ENCODE peak calls at places on chromosomes 4 and X, in nine cellular contexts. I is endodermal cell, R is A673, E is colonic mucosa, K is lung, D is testis, X is A549, O is right cardiac atrium, V is WERI-Rb-1. P is an unnamed sample. For H3K9me3, the result is how much of the 10 kb centered on the place peaks cover.

GRCh38 chr4:2672082-2672481 is 84.1 kb downstream of the TNIP2 start:
- DNase-seq in I (no peak), R (no peak), E (no peak), K (no peak), D (no peak), X (no peak), O (no peak), V (no peak), P (no peak)

GRCh38 chr4:139764192-139764591 is 98.6 kb downstream of the MGST2 start:
- DNase-seq in I (no peak), R (no peak), E (peak), K (no peak), D (no peak), X (no peak), O (peak), V (no peak), P (no peak)

GRCh38 chr4:169791527-169792156 is 33.9 kb upstream of the HPF1 start:
- DNase-seq in I (peak), R (peak), E (peak), K (no peak), D (peak), X (peak), O (peak), V (peak), P (no peak)

GRCh38 chrX:136251042-136251991 is at the start of gene MAP7D3:
- DNase-seq in I (peak), R (peak), E (peak), K (peak), D (peak), X (peak), O (peak), V (peak), P (no peak)

GRCh38 chr4:158211288-158211687 is 1.0 kb downstream of the TMEM144 start:
- DNase-seq in I (no peak), R (no peak), E (peak), K (no peak), D (no peak), X (no peak), O (no peak), V (no peak), P (no peak)

GRCh38 chrX:1264556-1264955 is 4.1 kb upstream of the CSF2RA start:
- DNase-seq in I (no peak), R (no peak), E (no peak), K (no peak), D (no peak), X (no peak), O (no peak), V (no peak), P (no peak)

GRCh38 chrX:115592997-115593734 is 32.2 kb downstream of the PLS3 start:
- DNase-seq in I (no peak), R (peak), E (no peak), K (no peak), D (peak), X (no peak), O (no peak), V (no peak), P (no peak)

GRCh38 chr4:138308421-138308820 is 66.3 kb upstream of the SLC7A11 start:
- DNase-seq in I (no peak), R (no peak), E (no peak), K (no peak), D (no peak), X (no peak), O (no peak), V (no peak), P (no peak)

GRCh38 chr4:161581262-161581661 is 582.5 kb downstream of the FSTL5 start:
- DNase-seq in I (no peak), R (peak), E (no peak), K (no peak), D (no peak), X (no peak), O (no peak), V (no peak), P (no peak)

GRCh38 chrX:63718010-63718694 is 66.9 kb downstream of the ARHGEF9 start:
- DNase-seq in I (no peak), R (no peak), E (no peak), K (no peak), D (no peak), X (no peak), O (no peak), V (no peak), P (no peak)

GRCh38 chr4:125334936-125335335 is 20.2 kb downstream of the FAT4 start:
- DNase-seq in I (no peak), R (no peak), E (no peak), K (no peak), D (no peak), X (no peak), O (no peak), V (no peak), P (no peak)

GRCh38 chrX:84477114-84477513 is 25.1 kb downstream of the HDX start:
- DNase-seq in I (no peak), R (no peak), E (no peak), K (no peak), D (no peak), X (no peak), O (no peak), V (no peak), P (no peak)

GRCh38 chr4:73944061-73944875 is 37.6 kb downstream of the PF4 start:
- DNase-seq in I (peak), R (no peak), E (peak), K (peak), D (peak), X (peak), O (peak), V (peak), P (no peak)

GRCh38 chr4:66681962-66682361 is 863.3 kb downstream of the CENPC start:
- DNase-seq in I (no peak), R (peak), E (no peak), K (no peak), D (no peak), X (no peak), O (no peak), V (no peak), P (no peak)

GRCh38 chr4:37981844-37982720 is 21.9 kb downstream of the PTTG2 start:
- DNase-seq in I (peak), R (no peak), E (no peak), K (no peak), D (no peak), X (no peak), O (no peak), V (no peak), P (no peak)

GRCh38 chr4:70849277-70849676 is 9.6 kb upstream of the GRSF1 start:
- DNase-seq in I (no peak), R (no peak), E (no peak), K (no peak), D (no peak), X (no peak), O (no peak), V (no peak), P (no peak)

GRCh38 chrX:45295587-45295986 is 94.9 kb upstream of the DIPK2B start:
- DNase-seq in I (no peak), R (peak), E (peak), K (no peak), D (peak), X (no peak), O (no peak), V (peak), P (no peak)

GRCh38 chr4:155952546-155952945 is 1.1 kb downstream of the CTSO start:
- DNase-seq in I (no peak), R (no peak), E (no peak), K (no peak), D (no peak), X (no peak), O (no peak), V (no peak), P (no peak)

GRCh38 chr4:118939169-118939779 is 50.6 kb downstream of the SYNPO2 start:
- DNase-seq in I (no peak), R (no peak), E (no peak), K (no peak), D (no peak), X (no peak), O (no peak), V (no peak), P (no peak)

GRCh38 chr4:1533501-1534064 is 127.3 kb upstream of the NKX1-1 start:
- DNase-seq in I (no peak), R (peak), E (no peak), K (no peak), D (no peak), X (no peak), O (no peak), V (peak), P (no peak)

GRCh38 chr4:100042235-100042634 is 92.2 kb upstream of the H2AZ1 start:
- DNase-seq in I (no peak), R (no peak), E (no peak), K (no peak), D (no peak), X (no peak), O (no peak), V (no peak), P (no peak)

GRCh38 chr4:18536420-18536819 is 514.9 kb upstream of the LCORL start:
- DNase-seq in I (peak), R (peak), E (no peak), K (no peak), D (no peak), X (no peak), O (no peak), V (peak), P (no peak)

GRCh38 chr4:95155759-95156451 is 392.9 kb downstream of the UNC5C start:
- DNase-seq in I (no peak), R (peak), E (no peak), K (no peak), D (no peak), X (peak), O (no peak), V (no peak), P (no peak)

GRCh38 chrX:45323387-45323786 is 122.7 kb upstream of the DIPK2B start:
- DNase-seq in I (no peak), R (no peak), E (no peak), K (no peak), D (no peak), X (no peak), O (no peak), V (no peak), P (no peak)

GRCh38 chr4:106277140-106277680 is 38.8 kb downstream of the TBCK start:
- DNase-seq in I (no peak), R (no peak), E (no peak), K (no peak), D (no peak), X (no peak), O (no peak), V (no peak), P (no peak)

GRCh38 chrX:11968470-11968869 is 169.8 kb upstream of the FRMPD4 start:
- DNase-seq in I (no peak), R (no peak), E (no peak), K (no peak), D (no peak), X (no peak), O (no peak), V (no peak), P (no peak)

GRCh38 chrX:152632445-152633097 is 5.1 kb upstream of the GABRQ start:
- DNase-seq in I (peak), R (peak), E (peak), K (peak), D (peak), X (peak), O (peak), V (peak), P (peak)

GRCh38 chrX:153829549-153829798 is 870 bp downstream of the PDZD4 start:
- DNase-seq in I (no peak), R (no peak), E (no peak), K (no peak), D (no peak), X (no peak), O (no peak), V (no peak), P (no peak)

GRCh38 chr4:140427919-140428471 is 547 bp upstream of the CLGN start:
- DNase-seq in I (no peak), R (peak), E (no peak), K (no peak), D (no peak), X (no peak), O (no peak), V (no peak), P (no peak)

GRCh38 chr4:150381671-150382427 is 200.1 kb upstream of the MAB21L2 start:
- DNase-seq in I (no peak), R (no peak), E (no peak), K (no peak), D (no peak), X (no peak), O (no peak), V (no peak), P (no peak)

GRCh38 chr4:38298868-38299713 is 338.9 kb downstream of the PTTG2 start:
- DNase-seq in I (no peak), R (no peak), E (no peak), K (no peak), D (no peak), X (no peak), O (no peak), V (no peak), P (no peak)

GRCh38 chr4:164924670-164925238 is 47.8 kb downstream of the APELA start:
- DNase-seq in I (no peak), R (no peak), E (no peak), K (no peak), D (no peak), X (no peak), O (no peak), V (no peak), P (no peak)

GRCh38 chrX:128021566-128021965 is 30.6 kb downstream of the ACTRT1 start:
- DNase-seq in I (no peak), R (no peak), E (no peak), K (no peak), D (no peak), X (no peak), O (no peak), V (no peak), P (no peak)

GRCh38 chrX:63993936-63994335 is 208.9 kb upstream of the ARHGEF9 start:
- DNase-seq in I (no peak), R (no peak), E (no peak), K (no peak), D (no peak), X (no peak), O (no peak), V (no peak), P (no peak)

GRCh38 chr4:2891294-2891693 is 47.6 kb downstream of the ADD1 start:
- DNase-seq in I (no peak), R (no peak), E (no peak), K (no peak), D (no peak), X (no peak), O (no peak), V (no peak), P (no peak)

GRCh38 chr4:38290360-38290759 is 330.2 kb downstream of the PTTG2 start:
- DNase-seq in I (no peak), R (peak), E (no peak), K (no peak), D (no peak), X (no peak), O (no peak), V (no peak), P (peak)

DNA sequence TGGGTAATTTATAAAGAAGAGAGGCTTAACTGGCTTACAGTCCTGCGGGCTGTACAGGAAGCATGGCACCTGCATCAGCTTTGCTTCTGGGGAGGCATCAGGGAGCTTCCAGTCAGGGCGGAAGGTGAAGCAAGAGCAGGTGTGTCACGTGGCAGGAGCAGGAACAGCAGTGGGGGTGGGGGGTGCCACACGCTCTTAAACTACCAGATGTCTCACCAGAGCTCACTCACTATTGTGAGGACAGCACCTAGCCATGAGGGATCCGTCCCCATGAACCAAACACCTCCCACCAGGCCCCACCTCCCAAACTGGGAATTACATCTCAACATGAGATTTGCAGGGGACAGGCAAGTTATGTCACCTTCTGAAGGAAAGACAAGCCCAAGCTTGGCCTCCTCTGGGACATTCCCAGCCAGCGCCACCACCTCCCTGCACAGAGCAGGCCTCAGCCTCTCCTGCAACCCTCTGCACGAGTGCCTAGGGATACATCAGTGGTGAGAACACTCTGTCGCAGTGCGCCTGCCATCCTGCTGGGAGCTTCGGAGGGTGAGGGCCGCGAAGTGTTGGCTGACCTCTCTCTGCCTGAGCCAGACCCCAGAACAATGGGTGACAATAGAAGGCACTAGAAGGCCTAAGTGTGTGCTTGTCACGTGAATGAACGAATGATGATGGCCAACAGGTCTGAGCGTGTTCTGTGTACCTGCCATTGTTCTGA is 244.3 kb downstream of the EVC2 start:
- DNase-seq in I (peak), R (no peak), E (no peak), K (no peak), D (no peak), X (no peak), O (no peak), V (no peak), P (no peak)
- H3K4me3 ChIP-seq in I (no peak), R (no peak), E (no peak), K (no peak), D (no peak), X (no peak), O (no peak), V (no peak), P (no peak)

GRCh38 chr4:7812921-7813320 is 126.7 kb downstream of the AFAP1 start:
- DNase-seq in I (no peak), R (no peak), E (no peak), K (no peak), D (no peak), X (no peak), O (no peak), V (peak), P (no peak)
- H3K27ac ChIP-seq in I (no peak), R (no peak), E (no peak), K (no peak), D (no peak), X (peak), O (peak), V (peak), P (peak)

GRCh38 chrX:54748626-54749025 is 49.4 kb downstream of the ITIH6 start:
- DNase-seq in I (no peak), R (no peak), E (no peak), K (no peak), D (no peak), X (no peak), O (no peak), V (no peak), P (no peak)
- H3K9me3 ChIP-seq in I (under half), R (under half), E (under half), K (under half), D (under half), X (under half), O (under half), V (under half), P (under half)

GRCh38 chr4:180134116-180134866 is 2108.9 kb upstream of the TENM3 start:
- DNase-seq in I (peak), R (peak), E (peak), K (no peak), D (peak), X (no peak), O (no peak), V (peak), P (no peak)
- H3K4me3 ChIP-seq in I (no peak), R (peak), E (no peak), K (no peak), D (no peak), X (no peak), O (peak), V (peak), P (peak)

DNA sequence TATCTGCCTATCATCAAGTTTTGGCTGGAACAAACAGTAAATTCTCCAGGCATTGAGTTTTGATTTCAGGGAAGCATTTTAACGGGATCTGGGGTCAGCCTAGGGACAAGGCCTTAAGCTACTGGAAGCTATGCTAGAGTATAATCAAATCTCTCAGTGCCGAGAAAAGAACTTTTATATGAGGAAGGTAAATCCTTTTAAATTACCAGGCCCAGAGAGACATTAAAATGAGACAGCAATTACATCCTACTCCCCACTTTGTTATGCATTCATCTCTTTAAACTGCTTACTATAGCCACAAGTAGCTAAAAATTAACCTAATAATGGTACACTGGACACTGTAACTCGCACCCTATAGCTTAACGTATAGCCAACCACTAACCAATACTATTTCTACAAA is 1.9 kb upstream of the NUDT9 start:
- DNase-seq in I (no peak), R (no peak), E (no peak), K (no peak), D (no peak), X (no peak), O (no peak), V (no peak), P (no peak)
- H3K27ac ChIP-seq in I (no peak), R (no peak), E (peak), K (no peak), D (no peak), X (peak), O (no peak), V (no peak), P (no peak)

GRCh38 chrX:146863566-146863965 is 49.0 kb upstream of the CXorf51A start:
- DNase-seq in I (no peak), R (no peak), E (no peak), K (no peak), D (no peak), X (no peak), O (no peak), V (no peak), P (no peak)
- H3K9me3 ChIP-seq in I (under half), R (under half), E (under half), K (under half), D (under half), X (under half), O (under half), V (under half), P (under half)

GRCh38 chr4:6676722-6677558 is 16.7 kb upstream of the S100P start:
- DNase-seq in I (no peak), R (no peak), E (no peak), K (no peak), D (no peak), X (no peak), O (no peak), V (no peak), P (no peak)
- H3K4me3 ChIP-seq in I (peak), R (no peak), E (no peak), K (no peak), D (no peak), X (no peak), O (no peak), V (no peak), P (peak)

DNA sequence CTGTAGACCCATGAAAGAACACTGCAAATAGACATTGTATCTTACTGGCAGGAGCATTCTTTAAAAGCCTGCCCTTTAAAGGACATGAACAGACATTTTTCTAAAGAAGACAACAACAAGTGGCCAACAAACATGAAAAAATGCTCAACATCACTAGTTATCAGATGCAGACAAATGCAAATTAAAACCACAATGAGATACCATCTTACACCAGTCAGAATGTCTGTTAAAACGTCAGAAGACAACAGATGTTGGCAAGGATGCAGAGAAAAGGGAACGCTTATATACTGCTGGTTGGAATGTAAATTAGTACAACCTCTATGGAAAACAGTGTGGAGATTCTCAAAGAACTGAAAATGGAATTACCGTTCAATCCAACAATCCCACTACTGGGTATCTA is 77.2 kb downstream of the ATP10D start:
- DNase-seq in I (no peak), R (no peak), E (no peak), K (no peak), D (no peak), X (no peak), O (no peak), V (no peak), P (no peak)
- H3K27ac ChIP-seq in I (no peak), R (no peak), E (no peak), K (no peak), D (no peak), X (no peak), O (no peak), V (no peak), P (no peak)

P was measured in AG04450.